ENCODE peak calls at places on chromosomes 5 and 9, in four cellular contexts. Z is esophagus squamous epithelium, R is Peyer's patch, U is sigmoid colon. I is an unnamed sample.

GRCh38 chr9:33320568-33321261 is 30.4 kb downstream of the NFX1 start:
- DNase-seq in U (no peak), Z (no peak), R (no peak), I (no peak)

GRCh38 chr5:179268399-179268952 is 76.8 kb downstream of the ADAMTS2 start:
- DNase-seq in Z (no peak), U (no peak), R (no peak), I (no peak)

GRCh38 chr9:2494571-2494970 is 127.0 kb upstream of the VLDLR start:
- DNase-seq in U (no peak), R (no peak), Z (no peak), I (no peak)

GRCh38 chr5:117623042-117623815 is 1048.6 kb upstream of the SEMA6A start:
- DNase-seq in U (no peak), Z (no peak), R (no peak), I (no peak)

GRCh38 chr5:63245271-63245670 is 666.7 kb downstream of the LRRC70 start:
- DNase-seq in R (no peak), Z (no peak), U (no peak), I (no peak)

GRCh38 chr5:127233590-127233989 is 57.0 kb upstream of the MEGF10 start:
- DNase-seq in R (no peak), Z (no peak), U (no peak), I (no peak)

GRCh38 chr5:1156754-1157460 is 44.5 kb upstream of the SLC6A19 start:
- DNase-seq in U (no peak), Z (no peak), R (no peak), I (no peak)

GRCh38 chr5:147971472-147971871 is 65.1 kb upstream of the C5orf46 start:
- DNase-seq in R (no peak), U (no peak), Z (no peak), I (no peak)

GRCh38 chr9:79129865-79130480 is 441.8 kb upstream of the TLE4 start:
- DNase-seq in R (no peak), U (no peak), Z (no peak), I (peak)

GRCh38 chr5:154677921-154678320 is 77.3 kb upstream of the LARP1 start:
- DNase-seq in U (no peak), Z (no peak), R (no peak), I (no peak)

GRCh38 chr9:133915534-133916158 is 76.5 kb downstream of the VAV2 start:
- DNase-seq in Z (no peak), R (no peak), U (no peak), I (no peak)

GRCh38 chr5:157865844-157866243 is 6.9 kb upstream of the CLINT1 start:
- DNase-seq in U (no peak), Z (no peak), R (no peak), I (no peak)

GRCh38 chr5:74355041-74355440 is 285.5 kb downstream of the ENC1 start:
- DNase-seq in R (no peak), Z (no peak), U (no peak), I (no peak)

GRCh38 chr5:16600397-16600796 is 16.4 kb downstream of the RETREG1 start:
- DNase-seq in Z (no peak), R (no peak), U (peak), I (no peak)

GRCh38 chr9:83322438-83322837 is 215.8 kb downstream of the FRMD3 start:
- DNase-seq in U (no peak), Z (no peak), R (no peak), I (no peak)

GRCh38 chr5:169637085-169637855 is at the start of gene DOCK2:
- DNase-seq in U (peak), Z (peak), R (peak), I (no peak)
- TF ChIP-seq CTCF in U (no peak), Z (no peak), R (no peak), I (no peak)

GRCh38 chr9:13568446-13568845 is 289.0 kb upstream of the MPDZ start:
- DNase-seq in Z (no peak), U (no peak), R (no peak), I (no peak)

GRCh38 chr9:13567833-13568232 is 288.3 kb upstream of the MPDZ start:
- DNase-seq in Z (no peak), U (no peak), R (no peak), I (no peak)

GRCh38 chr9:13568851-13569618 is 289.5 kb upstream of the MPDZ start:
- DNase-seq in R (no peak), U (peak), Z (no peak), I (no peak)

GRCh38 chr9:13569706-13570423 is 290.4 kb upstream of the MPDZ start:
- DNase-seq in R (no peak), U (no peak), Z (no peak), I (no peak)

GRCh38 chr9:13570521-13570974 is 291.1 kb upstream of the MPDZ start:
- DNase-seq in R (no peak), U (no peak), Z (no peak), I (no peak)
- H3K27ac ChIP-seq in R (no peak), U (peak), Z (no peak), I (no peak)

DNA sequence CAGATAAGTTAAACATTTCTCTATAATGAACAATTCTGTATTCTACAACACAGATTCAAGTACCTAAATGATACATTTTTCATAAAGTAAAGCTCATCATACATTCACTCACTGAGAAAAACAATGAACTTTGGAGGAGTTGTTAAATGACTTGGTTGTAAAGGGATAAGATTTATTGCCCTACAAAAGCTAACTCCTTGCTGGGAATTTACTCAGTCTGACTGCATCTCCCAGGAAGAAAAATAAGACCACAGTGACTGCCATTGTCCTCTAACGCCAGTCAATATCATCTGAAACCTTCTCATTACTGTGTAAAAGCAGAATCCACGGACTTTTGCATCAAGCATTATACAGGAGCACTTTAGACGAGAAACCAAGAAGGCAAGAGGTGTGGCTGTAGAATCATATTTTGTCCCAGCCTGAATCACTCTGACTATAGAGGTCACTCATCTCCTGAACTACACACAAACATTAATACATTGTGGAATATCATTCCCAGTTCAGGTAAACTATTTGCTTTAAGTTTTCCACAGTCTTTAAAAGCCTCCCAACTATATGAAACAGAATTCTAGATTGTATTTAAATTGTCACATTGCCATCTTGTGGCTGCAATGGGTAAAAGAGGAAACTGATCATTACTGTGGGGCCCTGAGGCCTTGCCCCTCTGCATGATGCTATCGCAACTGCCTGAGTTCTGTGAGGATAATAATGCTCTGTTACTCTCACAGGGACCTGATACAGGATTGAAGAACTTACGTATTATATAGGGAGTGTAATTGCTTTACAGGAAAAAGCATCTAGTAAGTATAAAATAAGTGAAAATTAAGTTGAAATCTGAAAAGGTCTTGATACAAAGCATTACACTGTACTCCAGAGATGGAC is 142.9 kb downstream of the SLCO4C1 start:
- DNase-seq in Z (no peak), R (no peak), U (no peak), I (no peak)
- TF ChIP-seq CTCF in Z (no peak), R (peak), U (peak), I (no peak)

GRCh38 chr9:128550770-128551651 is 1.4 kb upstream of the SPTAN1 start:
- DNase-seq in R (no peak), U (peak), Z (no peak), I (no peak)
- H3K27ac ChIP-seq in R (peak), U (peak), Z (peak), I (peak)

DNA sequence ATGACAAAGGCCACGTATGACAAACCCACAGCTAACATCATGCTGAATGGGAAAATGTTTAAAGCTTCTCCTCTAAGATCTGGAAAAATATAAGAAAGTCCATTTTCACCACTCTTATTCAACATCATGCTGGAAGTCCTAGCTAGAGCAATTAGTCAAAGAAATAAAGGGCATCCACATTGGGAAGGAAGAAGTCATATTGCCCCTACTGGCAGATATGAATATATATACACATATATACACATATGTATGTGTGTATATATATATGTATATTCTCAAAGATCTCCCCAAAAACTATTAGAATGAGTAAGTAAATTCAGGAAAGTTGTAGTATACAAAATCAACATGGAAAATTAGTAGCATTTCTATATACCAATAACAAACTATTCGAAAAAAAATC is 17.1 kb downstream of the APBA1 start:
- DNase-seq in Z (no peak), R (no peak), U (no peak), I (no peak)
- TF ChIP-seq CTCF in Z (no peak), R (no peak), U (no peak), I (no peak)